ENCODE peak calls at places on chromosomes 1 and 21, in four cellular contexts. A is uterus, K is MM.1S, S is AG04450. V is an unnamed sample.

GRCh38 chr1:111615874-111616715 is 3.5 kb upstream of the RAP1A start:
- DNase-seq in A (no peak), K (peak), S (no peak), V (no peak)

GRCh38 chr1:87219626-87220025 is 109.1 kb upstream of the LMO4 start:
- DNase-seq in A (no peak), K (no peak), S (no peak), V (no peak)

GRCh38 chr1:226656201-226656600 is 82.9 kb downstream of the ITPKB start:
- DNase-seq in A (no peak), K (peak), S (no peak), V (no peak)

GRCh38 chr1:41240806-41241747 is 1.0 kb downstream of the SCMH1 start:
- DNase-seq in A (peak), K (peak), S (no peak), V (peak)

GRCh38 chr1:78210167-78210566 is 164.4 kb downstream of the GIPC2 start:
- DNase-seq in A (no peak), K (no peak), S (no peak), V (no peak)

GRCh38 chr1:203202431-203203245 is 16.1 kb upstream of the CHI3L1 start:
- DNase-seq in A (peak), K (no peak), S (peak), V (no peak)

GRCh38 chr21:35309316-35309715 is 260.2 kb upstream of the RUNX1 start:
- DNase-seq in A (no peak), K (no peak), S (no peak), V (no peak)

GRCh38 chr1:244302889-244303609 is 148.7 kb downstream of the ADSS2 start:
- DNase-seq in A (no peak), K (no peak), S (no peak), V (no peak)

GRCh38 chr1:42172394-42173133 is 8.0 kb upstream of the GUCA2A start:
- DNase-seq in A (no peak), K (no peak), S (no peak), V (no peak)

GRCh38 chr1:61237659-61238370 is 155.5 kb downstream of the NFIA start:
- DNase-seq in A (no peak), K (no peak), S (no peak), V (no peak)

GRCh38 chr1:4838231-4838630 is 183.8 kb downstream of the AJAP1 start:
- DNase-seq in A (no peak), K (no peak), S (no peak), V (no peak)

GRCh38 chr21:45129231-45129923 is 55.0 kb downstream of the ADARB1 start:
- DNase-seq in A (no peak), K (no peak), S (no peak), V (no peak)

GRCh38 chr1:38291906-38292521 is 245.4 kb upstream of the POU3F1 start:
- DNase-seq in A (no peak), K (no peak), S (no peak), V (no peak)

GRCh38 chr1:156462954-156463795 is 37.4 kb downstream of the MEF2D start:
- DNase-seq in A (no peak), K (no peak), S (no peak), V (no peak)

GRCh38 chr1:24735619-24736375 is 9.4 kb upstream of the CLIC4 start:
- DNase-seq in A (peak), K (no peak), S (no peak), V (peak)

GRCh38 chr21:22791986-22792560 is 1793.9 kb downstream of the NCAM2 start:
- DNase-seq in A (no peak), K (peak), S (peak), V (no peak)

GRCh38 chr21:38577887-38578286 is 79.6 kb upstream of the ERG start:
- DNase-seq in A (no peak), K (no peak), S (no peak), V (no peak)

GRCh38 chr1:155160128-155160527 is 13.0 kb downstream of the KRTCAP2 start:
- DNase-seq in A (no peak), K (no peak), S (no peak), V (no peak)

GRCh38 chr1:40834968-40835545 is 27.1 kb downstream of the CITED4 start:
- DNase-seq in A (no peak), K (no peak), S (no peak), V (no peak)

GRCh38 chr21:42532466-42533181 is 19.0 kb downstream of the SLC37A1 start:
- DNase-seq in A (peak), K (no peak), S (no peak), V (peak)

GRCh38 chr1:203519053-203519770 is 25.3 kb downstream of the OPTC start:
- DNase-seq in A (no peak), K (no peak), S (no peak), V (no peak)

GRCh38 chr1:156245451-156246232 is 2.2 kb downstream of the PAQR6 start:
- DNase-seq in A (no peak), K (no peak), S (no peak), V (no peak)

GRCh38 chr1:2204384-2205190 is 10.0 kb upstream of the FAAP20 start:
- DNase-seq in A (peak), K (no peak), S (no peak), V (peak)

GRCh38 chr1:230883964-230884363 is 15.6 kb upstream of the C1orf198 start:
- DNase-seq in A (peak), K (no peak), S (no peak), V (no peak)

GRCh38 chr1:161285519-161285918 is 24.2 kb downstream of the MPZ start:
- DNase-seq in A (no peak), K (no peak), S (no peak), V (no peak)

GRCh38 chr1:39733161-39733560 is 5.5 kb upstream of the PPIE start:
- DNase-seq in A (no peak), K (no peak), S (no peak), V (no peak)

GRCh38 chr1:225462429-225462713 is 34.5 kb upstream of the LBR start:
- DNase-seq in A (no peak), K (no peak), S (no peak), V (no peak)

GRCh38 chr1:44227211-44227610 is 13.9 kb downstream of the DMAP1 start:
- DNase-seq in A (no peak), K (no peak), S (no peak), V (no peak)

GRCh38 chr21:42818328-42818749 is 61.0 kb downstream of the WDR4 start:
- DNase-seq in A (peak), K (peak), S (no peak), V (peak)

GRCh38 chr1:71330991-71331390 is 250.2 kb upstream of the ZRANB2 start:
- DNase-seq in A (no peak), K (no peak), S (no peak), V (no peak)

GRCh38 chr1:35885961-35886558 is 3.1 kb downstream of the AGO1 start:
- DNase-seq in A (no peak), K (no peak), S (no peak), V (peak)

GRCh38 chr1:27138368-27138767 is 16.6 kb downstream of the SLC9A1 start:
- DNase-seq in A (no peak), K (no peak), S (no peak), V (no peak)

GRCh38 chr1:38872401-38873026 is 634 bp downstream of the MYCBP start:
- DNase-seq in A (no peak), K (peak), S (no peak), V (no peak)

GRCh38 chr1:36824390-36824861 is 209.9 kb downstream of the GRIK3 start:
- DNase-seq in A (no peak), K (no peak), S (no peak), V (no peak)

GRCh38 chr21:18498428-18498827 is 94.8 kb upstream of the TMPRSS15 start:
- DNase-seq in A (no peak), K (no peak), S (no peak), V (no peak)

GRCh38 chr1:189206617-189207016 is 1271.0 kb downstream of the BRINP3 start:
- DNase-seq in A (no peak), K (no peak), S (no peak), V (no peak)

GRCh38 chr1:220818421-220819173 is 31.9 kb downstream of the MTARC1 start:
- DNase-seq in A (peak), K (no peak), S (peak), V (no peak)
- H3K27ac ChIP-seq in A (peak), K (no peak), S (peak), V (no peak)

GRCh38 chr1:79790950-79791349 is 784.4 kb upstream of the ADGRL4 start:
- DNase-seq in A (no peak), K (no peak), S (no peak), V (no peak)

GRCh38 chr1:79796434-79796833 is 789.9 kb upstream of the ADGRL4 start:
- DNase-seq in A (no peak), K (no peak), S (no peak), V (no peak)

GRCh38 chr1:79787631-79788030 is 781.1 kb upstream of the ADGRL4 start:
- DNase-seq in A (no peak), K (no peak), S (no peak), V (no peak)

GRCh38 chr1:79792212-79792575 is 785.7 kb upstream of the ADGRL4 start:
- DNase-seq in A (no peak), K (no peak), S (peak), V (no peak)

DNA sequence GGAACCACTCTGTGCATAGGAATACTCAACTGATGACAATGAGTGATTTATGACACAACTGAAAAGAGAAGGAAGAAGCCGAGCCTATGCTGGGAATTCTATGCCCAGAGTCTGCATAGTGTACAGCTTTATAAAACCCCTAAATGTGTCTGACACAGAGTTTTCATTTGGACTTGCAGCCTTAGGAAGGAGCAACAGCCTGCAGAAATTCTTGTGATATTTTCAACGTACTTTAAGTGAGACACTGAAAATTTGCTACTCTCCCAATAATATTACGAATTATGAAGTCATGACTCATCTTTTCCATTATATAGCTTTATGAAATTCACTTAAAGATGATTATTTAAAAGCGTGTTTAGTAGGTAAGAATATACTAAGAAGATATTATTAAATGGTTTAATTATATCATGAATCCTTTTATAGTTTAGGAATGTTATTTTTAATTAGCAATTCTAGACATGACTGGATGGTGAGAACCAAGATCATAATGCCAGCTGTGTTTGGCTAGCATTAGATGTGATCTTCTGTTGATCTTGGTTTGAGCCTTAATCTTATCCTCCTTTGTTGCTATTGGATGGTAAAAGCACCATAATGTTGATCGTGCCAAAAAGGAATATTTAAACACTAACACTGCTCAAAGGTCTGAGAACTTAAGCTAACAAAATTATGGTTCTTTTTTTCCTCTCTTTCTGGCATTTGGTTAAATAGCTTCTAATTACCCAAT is 785.1 kb upstream of the ADGRL4 start:
- DNase-seq in A (no peak), K (no peak), S (no peak), V (no peak)
- H3K27ac ChIP-seq in A (no peak), K (no peak), S (no peak), V (no peak)

GRCh38 chr1:200908158-200908868 is 13.6 kb downstream of the INAVA start:
- DNase-seq in A (no peak), K (no peak), S (no peak), V (no peak)
- H3K27ac ChIP-seq in A (no peak), K (no peak), S (no peak), V (no peak)

DNA sequence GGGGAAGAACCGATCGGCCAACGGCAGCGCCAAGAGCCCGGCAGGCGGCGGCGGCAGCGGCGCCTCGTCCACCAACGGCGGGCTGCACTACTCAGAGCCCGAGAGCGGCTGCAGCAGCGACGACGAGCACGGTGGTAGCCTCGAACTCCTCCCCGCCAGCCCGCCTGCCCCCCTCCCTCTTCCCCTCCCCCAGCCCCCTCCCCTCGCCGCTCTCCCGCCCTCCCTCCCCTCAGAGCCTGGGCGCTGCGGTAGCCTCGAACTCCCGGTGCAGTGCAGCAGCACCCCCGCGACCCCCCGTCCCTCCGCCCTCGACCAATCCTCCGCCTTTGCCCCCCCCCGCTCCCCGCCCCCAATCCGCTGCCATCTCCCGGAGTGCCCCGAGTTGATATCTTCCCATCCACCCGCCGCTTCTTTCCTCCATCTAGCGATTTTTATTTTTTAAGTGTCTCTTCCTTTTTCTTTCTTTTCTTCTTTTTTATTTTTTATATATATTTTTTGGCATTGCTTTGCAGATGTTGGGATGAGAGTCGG is 495 bp downstream of the RCOR3 start:
- DNase-seq in A (peak), K (peak), S (no peak), V (no peak)
- H3K27ac ChIP-seq in A (peak), K (peak), S (peak), V (peak)

GRCh38 chr1:109624215-109625010 is 4.8 kb downstream of the AMPD2 start:
- DNase-seq in A (no peak), K (no peak), S (no peak), V (no peak)
- H3K27ac ChIP-seq in A (peak), K (no peak), S (no peak), V (peak)

DNA sequence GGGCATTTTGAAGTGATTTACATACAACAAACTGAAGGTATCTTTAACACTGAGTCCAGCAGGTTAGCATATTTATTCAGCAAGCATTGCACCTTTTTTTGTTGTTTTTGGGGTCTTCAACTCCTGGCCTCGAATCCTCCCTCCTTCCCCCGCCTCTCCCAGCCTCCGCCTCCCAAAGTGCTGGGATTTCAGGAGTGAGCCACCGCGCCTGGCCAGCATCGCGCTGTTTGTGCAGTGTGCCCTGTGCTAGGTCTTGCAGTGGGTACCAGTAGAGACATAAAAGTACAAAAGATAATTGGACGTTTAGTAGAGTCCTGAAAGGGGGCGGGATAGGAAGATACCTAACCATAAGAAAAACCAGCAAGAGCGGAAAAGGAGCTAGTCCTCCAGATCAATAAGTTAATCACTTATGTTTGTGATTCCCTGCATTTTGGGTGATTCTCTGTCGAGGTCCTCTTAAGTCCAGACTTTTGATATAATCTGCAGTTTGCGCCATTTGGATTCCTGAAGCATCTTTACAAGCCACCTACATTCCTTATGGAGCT is 111.8 kb downstream of the OSBPL9 start:
- DNase-seq in A (no peak), K (peak), S (no peak), V (no peak)
- H3K27ac ChIP-seq in A (peak), K (peak), S (no peak), V (no peak)

GRCh38 chr1:34758751-34759150 is 789 bp upstream of the GJB4 start:
- DNase-seq in A (no peak), K (no peak), S (no peak), V (no peak)
- H3K27ac ChIP-seq in A (no peak), K (no peak), S (no peak), V (no peak)

GRCh38 chr1:9557624-9558023 is 18.4 kb downstream of the SLC25A33 start:
- DNase-seq in A (no peak), K (no peak), S (no peak), V (no peak)
- H3K27ac ChIP-seq in A (no peak), K (no peak), S (no peak), V (no peak)

DNA sequence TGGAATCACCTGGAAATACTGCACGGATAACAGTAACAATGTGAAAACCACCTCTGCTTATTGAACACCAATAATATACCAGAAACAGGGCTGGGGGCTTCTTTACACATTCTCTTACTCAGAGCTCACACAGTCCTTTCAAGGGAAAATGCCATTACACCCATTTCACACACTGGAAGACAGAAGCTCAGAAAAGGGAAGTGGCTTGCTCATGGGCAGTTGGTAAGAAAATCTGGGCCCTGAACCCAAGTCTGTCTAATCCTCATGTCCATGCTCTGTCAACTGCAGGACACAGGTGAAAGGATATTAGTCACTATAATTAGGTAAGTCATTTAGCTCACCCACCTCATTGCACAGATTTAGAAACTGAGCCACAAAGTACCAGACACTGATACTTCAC is 18.6 kb downstream of the C8A start:
- DNase-seq in A (no peak), K (no peak), S (no peak), V (no peak)
- H3K27ac ChIP-seq in A (no peak), K (no peak), S (no peak), V (no peak)

GRCh38 chr1:184051138-184051484 is 419 bp upstream of the TSEN15 start:
- DNase-seq in A (no peak), K (no peak), S (no peak), V (no peak)

GRCh38 chr1:184048841-184049240 is 2.7 kb upstream of the TSEN15 start:
- DNase-seq in A (no peak), K (no peak), S (no peak), V (no peak)

GRCh38 chr1:184049291-184049690 is 2.2 kb upstream of the TSEN15 start:
- DNase-seq in A (no peak), K (no peak), S (no peak), V (no peak)

GRCh38 chr1:184050631-184051030 is 899 bp upstream of the TSEN15 start:
- DNase-seq in A (no peak), K (no peak), S (no peak), V (no peak)

DNA sequence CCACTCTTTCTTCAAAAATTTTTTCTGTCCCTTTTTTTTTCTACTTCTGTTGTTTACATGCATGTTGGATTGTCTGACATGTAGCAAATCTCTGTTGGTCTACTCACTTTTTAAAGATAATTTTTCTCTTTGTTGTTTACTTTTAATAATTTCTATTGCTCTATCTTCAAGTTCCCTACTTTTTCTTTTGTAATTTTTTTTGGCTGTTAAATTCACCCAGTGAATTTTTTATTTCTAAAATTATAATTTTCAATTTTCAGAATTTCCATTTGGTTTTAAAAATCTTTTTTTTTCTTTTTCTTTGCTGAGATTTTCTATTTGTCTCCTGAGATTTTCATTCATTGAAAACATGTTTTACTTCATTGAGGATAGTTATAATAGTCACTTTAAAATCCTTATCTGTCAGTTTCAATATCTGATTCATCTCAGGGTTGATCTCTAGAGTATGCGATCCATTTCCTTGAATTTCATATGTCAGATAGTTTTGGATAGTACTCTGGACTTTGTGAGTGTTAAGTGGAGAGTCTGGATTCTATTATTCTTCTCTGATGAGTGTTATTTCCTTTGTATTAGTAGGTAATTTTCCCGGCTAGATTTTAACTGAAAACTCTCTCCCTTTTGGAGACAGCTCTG is 1.6 kb upstream of the TSEN15 start:
- DNase-seq in A (no peak), K (no peak), S (no peak), V (no peak)
- H3K27ac ChIP-seq in A (no peak), K (peak), S (no peak), V (no peak)

V was measured in substantia nigra.